ENCODE peak calls at places on chromosome 19, in ten cellular contexts. R, N, Y, S, L, X, T, D, I and M are unnamed samples.

GRCh38 chr19:9040131-9040530 is 29.9 kb upstream of the MUC16 start:
- DNase-seq in S (no peak), R (no peak), Y (no peak), T (no peak), I (no peak), L (no peak), D (no peak), N (no peak), X (no peak), M (no peak)

GRCh38 chr19:14786421-14786851 is 8.1 kb upstream of the ADGRE2 start:
- DNase-seq in T (no peak), S (peak), X (peak), R (no peak), Y (peak), L (no peak), D (peak), N (no peak), I (no peak), M (no peak)

GRCh38 chr19:5157186-5157585 is 183.4 kb downstream of the PTPRS start:
- DNase-seq in R (no peak), D (no peak), I (no peak), Y (no peak), S (no peak), L (no peak), X (no peak), N (no peak), T (no peak), M (no peak)

GRCh38 chr19:54439174-54439851 is 9.7 kb upstream of the LENG8 start:
- DNase-seq in T (no peak), S (no peak), Y (peak), N (no peak), D (no peak), X (no peak), R (no peak), I (peak), L (no peak), M (no peak)

GRCh38 chr19:18932216-18932841 is 8.7 kb downstream of the HOMER3 start:
- DNase-seq in I (peak), X (peak), D (peak), Y (peak), T (peak), N (peak), R (peak), S (no peak), L (peak), M (peak)

GRCh38 chr19:28128341-28128740 is 1084.6 kb downstream of the UQCRFS1 start:
- DNase-seq in R (no peak), Y (no peak), T (no peak), N (no peak), D (peak), S (peak), I (no peak), X (no peak), L (no peak), M (no peak)

GRCh38 chr19:4537953-4538600 is 1.8 kb downstream of the LRG1 start:
- DNase-seq in Y (no peak), I (no peak), X (no peak), R (no peak), D (no peak), L (peak), S (no peak), N (no peak), T (no peak), M (no peak)

GRCh38 chr19:54029930-54030490 is 33.7 kb downstream of the VSTM1 start:
- DNase-seq in L (peak), I (peak), N (no peak), X (no peak), S (no peak), T (peak), R (peak), D (no peak), Y (peak), M (peak)

GRCh38 chr19:9018163-9018875 is 8.1 kb upstream of the MUC16 start:
- DNase-seq in I (peak), X (no peak), N (no peak), R (no peak), T (no peak), Y (no peak), L (no peak), S (no peak), D (no peak), M (no peak)

GRCh38 chr19:30695171-30695875 is 323.1 kb downstream of the ZNF536 start:
- DNase-seq in I (no peak), D (peak), T (no peak), L (no peak), X (no peak), N (no peak), R (no peak), Y (peak), S (no peak), M (no peak)

GRCh38 chr19:41689993-41690800 is 2.1 kb upstream of the CEACAM7 start:
- DNase-seq in Y (no peak), D (peak), I (no peak), T (no peak), N (no peak), S (peak), R (no peak), X (no peak), L (no peak), M (no peak)

GRCh38 chr19:7773841-7774240 is 10.8 kb downstream of the CLEC4M start:
- DNase-seq in R (no peak), L (no peak), S (no peak), X (no peak), T (no peak), D (peak), I (no peak), Y (no peak), N (no peak), M (no peak)

DNA sequence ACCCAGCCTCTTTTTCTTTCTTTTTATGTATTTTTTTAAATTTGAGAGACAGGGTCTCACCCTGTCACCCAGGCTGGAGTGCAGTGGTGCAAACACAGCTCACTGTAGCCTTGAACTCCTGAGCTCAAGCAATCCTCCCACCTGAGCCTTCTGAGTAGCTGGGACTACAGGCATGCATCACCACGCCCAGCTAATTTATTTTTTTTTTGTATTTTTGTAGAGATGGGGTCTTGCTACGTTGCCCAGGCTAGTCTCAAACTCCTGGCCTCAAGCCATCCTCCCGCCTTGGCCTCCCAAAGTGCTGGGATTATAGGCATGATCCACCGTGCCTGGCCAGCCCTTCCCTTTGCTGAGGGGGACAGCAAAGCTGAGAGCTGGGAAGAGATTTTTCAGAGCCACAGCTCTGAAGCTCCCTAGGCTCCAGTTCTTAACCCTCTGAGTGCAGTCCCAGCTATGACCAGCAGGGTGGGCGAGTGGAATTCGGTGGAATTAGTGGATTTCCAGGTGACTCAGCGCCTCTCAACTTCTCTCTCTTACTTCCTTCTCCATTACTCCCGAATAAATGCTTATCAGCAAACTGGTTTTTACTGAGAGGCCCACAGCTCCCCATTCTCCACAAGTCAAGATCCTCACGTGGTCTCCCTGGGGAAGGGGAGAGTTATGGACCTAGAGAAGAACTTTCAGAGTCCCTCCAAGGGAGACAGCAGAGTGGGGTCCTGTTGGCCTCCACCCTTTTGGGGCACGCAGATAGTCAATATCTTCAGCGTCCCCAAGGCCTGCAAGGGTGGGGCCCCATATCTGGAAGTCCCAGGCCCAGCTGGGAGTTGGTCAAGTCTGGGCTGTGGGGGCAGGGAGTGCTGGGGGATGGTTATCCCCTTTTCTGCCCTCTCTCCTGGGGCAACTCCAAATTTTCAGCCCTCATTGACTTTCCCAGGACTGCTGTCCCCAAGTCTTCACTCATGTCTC is 1.2 kb downstream of the BLVRB start:
- DNase-seq in X (peak), L (no peak), N (peak), Y (peak), R (peak), I (peak), D (peak), T (peak), S (peak), M (peak)
- TF ChIP-seq POLR2A in X (no peak), L (no peak), N (no peak), Y (no peak), R (no peak), I (no peak), D (no peak), T (no peak), S (no peak), M (no peak)

DNA sequence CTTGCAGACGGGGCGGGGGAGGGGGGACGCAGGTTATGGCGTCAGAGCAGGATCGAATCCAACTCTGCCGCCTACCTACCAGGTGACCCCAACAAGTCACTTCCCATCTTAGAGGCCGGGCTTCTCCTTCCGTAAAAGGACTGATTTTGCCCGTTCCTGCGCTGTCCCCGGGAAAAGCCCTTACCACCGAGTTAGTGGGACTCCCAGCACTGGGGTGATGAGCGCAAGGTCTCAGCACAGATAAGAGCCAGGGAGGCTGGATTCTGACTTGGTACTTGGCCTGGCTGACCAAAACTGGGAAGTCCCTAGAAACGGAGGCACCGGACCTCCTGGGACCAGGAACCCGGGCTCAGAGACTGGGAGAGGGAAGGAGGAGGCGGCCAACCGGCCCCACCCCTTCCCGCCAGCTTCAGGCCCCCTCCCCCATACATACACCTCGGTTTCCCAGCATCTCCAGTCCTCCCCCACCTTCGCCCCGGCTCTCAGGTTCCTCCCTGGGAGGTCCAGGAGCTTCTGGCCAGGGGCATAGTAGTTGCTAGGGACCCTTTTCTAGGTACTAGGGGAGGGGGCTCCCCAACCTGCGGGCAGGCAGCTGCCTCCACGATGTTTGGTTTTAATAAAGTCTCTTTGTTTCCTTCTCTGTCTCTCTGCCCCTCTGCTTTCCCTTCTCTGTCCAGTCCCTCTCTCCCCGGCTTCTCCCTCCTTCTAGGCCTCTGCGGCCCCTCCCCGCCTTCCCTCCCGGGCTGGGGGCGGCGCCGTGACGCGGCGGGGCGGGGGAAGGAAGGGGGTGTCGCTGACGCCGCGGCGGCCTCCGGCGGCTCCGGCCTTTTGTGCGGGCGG is at the start of gene GRAMD1A:
- DNase-seq in D (peak), L (peak), S (peak), N (peak), T (peak), Y (peak), I (peak), R (peak), X (peak), M (peak)
- TF ChIP-seq POLR2A in D (no peak), L (peak), S (peak), N (no peak), T (peak), Y (no peak), I (peak), R (peak), X (peak), M (peak)

GRCh38 chr19:1108291-1109031 is 4.7 kb downstream of the GPX4 start:
- DNase-seq in I (no peak), X (no peak), T (no peak), S (no peak), D (no peak), N (no peak), R (peak), L (no peak), Y (no peak), M (no peak)
- TF ChIP-seq POLR2A in I (no peak), X (no peak), T (no peak), S (no peak), D (no peak), N (no peak), R (no peak), L (no peak), Y (no peak), M (no peak)

GRCh38 chr19:2240881-2241760 is 4.5 kb downstream of the SF3A2 start:
- DNase-seq in Y (no peak), X (no peak), I (no peak), L (no peak), R (no peak), T (no peak), S (no peak), D (no peak), N (no peak), M (no peak)
- TF ChIP-seq POLR2A in Y (no peak), X (no peak), I (no peak), L (no peak), R (no peak), T (no peak), S (no peak), D (no peak), N (no peak), M (no peak)

DNA sequence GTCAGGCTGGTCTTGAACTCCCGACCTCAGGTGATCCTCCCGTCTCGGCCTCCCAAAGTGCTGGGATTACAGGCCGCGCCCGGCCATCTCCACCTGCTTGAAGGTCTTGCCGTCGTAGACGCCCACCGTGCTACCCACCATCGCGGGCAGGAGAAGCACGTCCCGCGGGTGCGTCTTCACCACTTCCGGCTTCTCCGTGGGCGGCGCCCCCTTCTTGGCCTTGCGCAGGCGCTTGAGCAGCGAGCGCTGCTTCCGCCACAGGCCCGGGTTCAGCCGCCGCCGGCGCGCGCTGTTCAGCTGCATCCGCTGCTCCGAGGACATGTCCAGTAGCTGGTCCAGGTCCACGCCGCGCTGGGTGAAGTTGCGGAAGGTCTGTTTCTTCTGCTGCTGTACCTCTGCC is 21.6 kb downstream of the EFNA2 start:
- DNase-seq in I (no peak), L (no peak), N (no peak), R (no peak), T (no peak), Y (peak), D (no peak), X (no peak), S (no peak), M (no peak)
- TF ChIP-seq POLR2A in I (no peak), L (no peak), N (no peak), R (no peak), T (no peak), Y (peak), D (no peak), X (no peak), S (no peak), M (no peak)

DNA sequence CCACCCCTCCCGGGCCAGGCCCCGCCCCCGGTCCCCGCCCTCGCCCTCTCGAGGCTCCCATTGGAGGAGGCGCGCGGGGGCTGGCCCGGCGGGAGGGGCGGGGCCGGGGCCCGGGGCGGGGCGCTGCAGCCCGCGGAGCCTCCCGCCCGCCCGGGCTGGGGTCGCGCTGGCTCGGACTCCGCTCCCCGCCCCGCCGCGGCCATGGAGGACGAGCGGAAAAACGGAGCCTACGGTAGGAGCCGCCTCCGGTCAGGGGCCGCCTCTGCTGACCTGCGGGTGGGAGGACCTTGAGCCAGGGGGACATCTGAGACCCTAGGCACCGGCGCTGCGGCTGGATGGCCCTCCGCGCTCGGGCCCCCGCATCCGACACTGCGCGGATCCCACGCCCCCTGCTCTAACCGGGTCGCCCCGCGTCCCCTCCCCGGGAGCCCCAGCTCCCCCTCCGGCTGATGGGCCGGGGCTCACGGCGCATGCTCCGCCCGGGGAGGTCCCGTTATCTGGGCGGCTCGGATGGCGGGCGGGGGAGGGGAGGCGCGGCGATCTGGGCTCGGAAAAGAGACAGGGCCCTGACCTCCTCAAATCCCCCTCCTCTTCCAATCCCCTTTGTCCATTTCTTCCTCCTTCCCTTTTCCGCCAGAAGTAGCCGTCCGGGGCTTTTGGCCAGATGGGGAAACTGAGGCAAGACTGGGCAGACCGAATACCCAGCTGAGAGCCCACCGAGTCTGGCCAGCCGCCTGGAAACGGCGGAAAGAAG is 15.4 kb upstream of the AP1M2 start:
- DNase-seq in R (peak), N (peak), Y (peak), L (peak), X (peak), T (peak), S (peak), D (peak), I (peak), M (peak)
- TF ChIP-seq POLR2A in R (peak), N (no peak), Y (peak), L (peak), X (peak), T (no peak), S (no peak), D (no peak), I (no peak), M (peak)

GRCh38 chr19:49851456-49852259 is 699 bp downstream of the PTOV1 start:
- DNase-seq in T (no peak), R (peak), D (peak), N (peak), S (no peak), L (no peak), Y (no peak), I (no peak), X (no peak), M (no peak)
- TF ChIP-seq POLR2A in T (no peak), R (no peak), D (no peak), N (no peak), S (no peak), L (no peak), Y (no peak), I (no peak), X (no peak), M (no peak)

GRCh38 chr19:17305517-17306284 is at the start of gene MRPL34:
- DNase-seq in R (peak), D (peak), Y (peak), N (peak), S (peak), L (peak), X (peak), T (peak), I (peak), M (peak)
- TF ChIP-seq POLR2A in R (peak), D (no peak), Y (peak), N (peak), S (no peak), L (peak), X (peak), T (peak), I (peak), M (peak)